ENCODE peak calls at places on chromosome X, in four cellular contexts. O is left ventricle myocardium inferior, H is body of pancreas, K is spleen. Q is an unnamed sample.

GRCh38 chrX:73850124-73851013 is 287.4 kb downstream of the CHIC1 start:
- DNase-seq in O (no peak), H (peak; percentile 72), K (no peak), Q (peak; percentile 25)

GRCh38 chrX:104913348-104913747 is 307.1 kb downstream of the TEX13A start:
- DNase-seq in O (no peak), H (no peak), K (no peak), Q (no peak)

GRCh38 chrX:109336141-109336540 is 145.7 kb downstream of the GUCY2F start:
- DNase-seq in O (no peak), H (no peak), K (no peak), Q (no peak)

GRCh38 chrX:74923942-74924448 is 1.3 kb downstream of the NEXMIF start:
- DNase-seq in O (no peak), H (peak; percentile 45), K (peak; percentile 77), Q (peak; percentile 25)

GRCh38 chrX:115719171-115719570 is 158.2 kb downstream of the PLS3 start:
- DNase-seq in O (no peak), H (no peak), K (no peak), Q (no peak)

GRCh38 chrX:112874614-112875013 is 34.0 kb upstream of the AMOT start:
- DNase-seq in O (no peak), H (no peak), K (no peak), Q (no peak)

GRCh38 chrX:15087747-15088146 is 182.1 kb downstream of the ASB9 start:
- DNase-seq in O (no peak), H (peak; percentile 13), K (no peak), Q (no peak)

GRCh38 chrX:1794586-1794985 is 179.7 kb downstream of the ASMT start:
- DNase-seq in O (no peak), H (no peak), K (no peak), Q (no peak)

GRCh38 chrX:19602866-19603620 is 87.7 kb upstream of the MAP3K15 start:
- DNase-seq in O (no peak), H (no peak), K (no peak), Q (peak; percentile 72)

GRCh38 chrX:136046295-136046894 is 61.2 kb downstream of the SLC9A6 start:
- DNase-seq in O (no peak), H (no peak), K (no peak), Q (no peak)

GRCh38 chrX:64662876-64663275 is 267.6 kb upstream of the MTMR8 start:
- DNase-seq in O (no peak), H (no peak), K (no peak), Q (no peak)

GRCh38 chrX:65266482-65266881 is 268.1 kb downstream of the LAS1L start:
- DNase-seq in O (no peak), H (no peak), K (no peak), Q (no peak)

GRCh38 chrX:8139713-8140112 is 31.4 kb downstream of the VCX2 start:
- DNase-seq in O (no peak), H (no peak), K (no peak), Q (peak; percentile 54)

GRCh38 chrX:11351375-11352295 is 58.4 kb downstream of the AMELX start:
- DNase-seq in O (peak; percentile 63), H (peak; percentile 19), K (peak; percentile 66), Q (peak; percentile 19)

GRCh38 chrX:120668357-120668756 is 38.5 kb upstream of the C1GALT1C1 start:
- DNase-seq in O (no peak), H (no peak), K (no peak), Q (no peak)

GRCh38 chrX:31223817-31224216 is 152.0 kb upstream of the FTHL17 start:
- DNase-seq in O (no peak), H (peak; percentile 36), K (no peak), Q (no peak)

GRCh38 chrX:154378059-154378798 is 866 bp upstream of the EMD start:
- DNase-seq in O (peak; percentile 56), H (peak; percentile 73), K (peak; percentile 89), Q (peak; percentile 78)

GRCh38 chrX:154056739-154057367 is 37.2 kb upstream of the IRAK1 start:
- DNase-seq in O (no peak), H (peak; percentile 56), K (no peak), Q (no peak)

GRCh38 chrX:153885968-153886903 is at the start of gene L1CAM:
- DNase-seq in O (no peak), H (no peak), K (no peak), Q (no peak)

GRCh38 chrX:106022238-106022637 is 16.3 kb downstream of the SERPINA7 start:
- DNase-seq in O (no peak), H (no peak), K (no peak), Q (no peak)

GRCh38 chrX:641671-642435 is 11.3 kb downstream of the SHOX start:
- DNase-seq in O (no peak), H (no peak), K (peak; percentile 59), Q (no peak)

GRCh38 chrX:13694359-13694758 is 5.4 kb downstream of the RAB9A start:
- DNase-seq in O (no peak), H (no peak), K (no peak), Q (no peak)

GRCh38 chrX:11665144-11666040 is at the start of gene ARHGAP6:
- DNase-seq in O (peak; percentile 60), H (peak; percentile 11), K (no peak), Q (peak; percentile 19)

GRCh38 chrX:3119376-3119775 is 78.1 kb downstream of the ARSF start:
- DNase-seq in O (no peak), H (no peak), K (no peak), Q (no peak)

GRCh38 chrX:77446840-77447239 is 349 bp upstream of the FGF16 start:
- DNase-seq in O (no peak), H (peak; percentile 16), K (no peak), Q (peak; percentile 29)

GRCh38 chrX:133185938-133186337 is 32.2 kb downstream of the TFDP3 start:
- DNase-seq in O (no peak), H (peak; percentile 12), K (no peak), Q (no peak)

GRCh38 chrX:140501940-140502468 is 2.9 kb downstream of the SOX3 start:
- DNase-seq in O (no peak), H (no peak), K (no peak), Q (no peak)

GRCh38 chrX:140500427-140500826 is 4.4 kb downstream of the SOX3 start:
- DNase-seq in O (no peak), H (no peak), K (no peak), Q (no peak)

GRCh38 chrX:140502491-140503229 is 2.2 kb downstream of the SOX3 start:
- DNase-seq in O (no peak), H (no peak), K (no peak), Q (no peak)

GRCh38 chrX:140503230-140503585 is 1.7 kb downstream of the SOX3 start:
- DNase-seq in O (no peak), H (no peak), K (no peak), Q (no peak)

DNA sequence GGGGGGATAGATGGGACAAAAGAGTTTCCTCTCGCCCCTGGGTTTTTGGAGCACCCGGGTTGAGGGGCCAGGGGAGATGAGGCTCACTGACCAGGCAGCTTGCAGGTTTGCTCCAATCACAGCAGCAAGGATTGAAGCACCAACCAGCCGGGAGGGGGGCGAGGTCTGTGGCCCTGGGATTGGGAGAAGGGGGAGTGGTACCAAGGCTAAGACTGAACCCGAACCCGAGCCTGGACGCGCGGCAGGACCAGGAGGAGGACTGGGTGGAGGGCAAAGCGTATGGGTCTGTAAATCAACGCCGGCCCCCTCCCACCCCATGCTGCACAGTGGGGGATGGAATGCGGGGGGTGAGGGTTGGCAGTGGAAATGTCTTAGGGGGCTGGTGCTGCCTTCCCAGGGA is 3.5 kb downstream of the SOX3 start:
- DNase-seq in O (no peak), H (no peak), K (no peak), Q (no peak)
- H3K27me3 ChIP-seq in O (peaks cover 99% of the 10 kb centered on the region), H (peaks cover 14% of the 10 kb centered on the region), K (peaks cover 79% of the 10 kb centered on the region), Q (peaks cover 32% of the 10 kb centered on the region)

GRCh38 chrX:123339201-123339905 is 155.3 kb downstream of the GRIA3 start:
- DNase-seq in O (no peak), H (no peak), K (no peak), Q (no peak)
- TF ChIP-seq CTCF in O (no peak), H (no peak), K (no peak), Q (no peak)

GRCh38 chrX:72495041-72495440 is 77.6 kb downstream of the HDAC8 start:
- DNase-seq in O (no peak), H (no peak), K (no peak), Q (no peak)
- H3K27me3 ChIP-seq in O (no peaks in the 10 kb centered on the region), H (no peaks in the 10 kb centered on the region), K (no peaks in the 10 kb centered on the region), Q (no peaks in the 10 kb centered on the region)

GRCh38 chrX:131067216-131067615 is 9.1 kb downstream of the ARHGAP36 start:
- DNase-seq in O (no peak), H (peak; percentile 6), K (no peak), Q (no peak)

GRCh38 chrX:131059231-131059630 is 1.1 kb downstream of the ARHGAP36 start:
- DNase-seq in O (no peak), H (no peak), K (no peak), Q (no peak)

GRCh38 chrX:131066237-131066636 is 8.1 kb downstream of the ARHGAP36 start:
- DNase-seq in O (no peak), H (no peak), K (no peak), Q (no peak)

GRCh38 chrX:131060147-131060546 is 2.0 kb downstream of the ARHGAP36 start:
- DNase-seq in O (no peak), H (no peak), K (no peak), Q (no peak)

DNA sequence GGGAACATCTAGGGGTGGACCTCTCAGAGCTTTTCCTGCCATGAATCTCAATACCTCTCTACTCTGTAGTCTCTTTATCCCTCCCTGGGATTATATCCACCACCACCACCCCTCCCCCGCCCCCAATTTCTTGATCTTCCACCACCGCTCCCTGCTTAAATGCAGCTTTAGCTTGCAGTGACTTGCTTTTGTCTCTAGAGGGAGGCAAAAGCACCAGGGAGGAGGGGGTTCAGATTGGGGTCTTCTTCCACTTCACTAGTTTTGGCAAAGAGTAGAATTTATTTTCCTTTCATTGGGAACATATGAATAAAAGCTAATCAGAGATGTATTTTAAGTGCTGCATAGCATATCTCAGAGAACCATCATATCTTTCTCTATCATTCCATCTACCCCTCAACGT is 5.5 kb downstream of the ARHGAP36 start:
- DNase-seq in O (no peak), H (no peak), K (no peak), Q (no peak)
- TF ChIP-seq CTCF in O (no peak), H (no peak), K (no peak), Q (no peak)

GRCh38 chrX:137430301-137430700 is 135.6 kb upstream of the ZIC3 start:
- DNase-seq in O (no peak), H (no peak), K (no peak), Q (no peak)
- H3K27me3 ChIP-seq in O (peaks cover 56% of the 10 kb centered on the region), H (peaks cover 13% of the 10 kb centered on the region), K (peaks cover 60% of the 10 kb centered on the region), Q (peaks cover 33% of the 10 kb centered on the region)

Q was measured in thyroid gland.